ENCODE peak calls at places on chromosomes 6 and 20, in five cellular contexts. R is endodermal cell, W is foreskin keratinocyte, H is bronchial epithelial cell, J is transverse colon. E is an unnamed sample.

GRCh38 chr6:12594541-12594893 is 122.0 kb upstream of the PHACTR1 start:
- DNase-seq in H (no peak), R (no peak), J (no peak), W (no peak), E (no peak)

GRCh38 chr20:57503035-57503658 is 21.8 kb downstream of the CTCFL start:
- DNase-seq in H (no peak), R (no peak), W (no peak), J (no peak), E (no peak)

GRCh38 chr20:56516631-56517030 is 7.9 kb upstream of the FAM209A start:
- DNase-seq in J (no peak), W (no peak), R (no peak), H (no peak), E (no peak)

GRCh38 chr20:41027366-41027765 is 1.3 kb upstream of the TOP1 start:
- DNase-seq in J (no peak), H (no peak), R (no peak), W (no peak), E (no peak)

GRCh38 chr20:25372584-25373336 is 17.9 kb downstream of the ABHD12 start:
- DNase-seq in J (no peak), W (peak; percentile 89), H (peak; percentile 97), R (peak; percentile 10), E (no peak)

GRCh38 chr6:169779092-169779815 is 27.8 kb downstream of the ERMARD start:
- DNase-seq in J (no peak), W (no peak), H (no peak), R (no peak), E (peak; percentile 1)

GRCh38 chr6:108492131-108492766 is 68.5 kb upstream of the FOXO3 start:
- DNase-seq in R (no peak), W (peak; percentile 6), H (peak; percentile 67), J (no peak), E (no peak)

GRCh38 chr6:8175046-8175777 is 72.9 kb upstream of the EEF1E1 start:
- DNase-seq in W (no peak), J (no peak), H (peak; percentile 30), R (no peak), E (no peak)

GRCh38 chr6:56786256-56786655 is 143.6 kb upstream of the DST start:
- DNase-seq in R (no peak), W (no peak), J (no peak), H (no peak), E (no peak)

GRCh38 chr6:33926451-33926850 is 122.6 kb upstream of the MLN start:
- DNase-seq in R (peak; percentile 62), H (no peak), J (no peak), W (no peak), E (peak; percentile 59)

GRCh38 chr6:31834704-31835375 is 7.3 kb downstream of the HSPA1B start:
- DNase-seq in J (peak; percentile 81), H (peak; percentile 20), R (peak; percentile 86), W (peak; percentile 40), E (peak; percentile 91)

GRCh38 chr20:35776513-35777101 is 4.8 kb downstream of the PHF20 start:
- DNase-seq in J (peak; percentile 50), R (no peak), W (no peak), H (peak; percentile 55), E (peak; percentile 87)

GRCh38 chr6:42505377-42505702 is 53.6 kb upstream of the TRERF1 start:
- DNase-seq in H (peak; percentile 85), W (peak; percentile 24), J (no peak), R (no peak), E (no peak)

GRCh38 chr20:58759947-58760346 is 67.3 kb downstream of the NPEPL1 start:
- DNase-seq in J (no peak), H (no peak), R (peak; percentile 26), W (no peak), E (no peak)
- H3K27me3 ChIP-seq in J (no peaks in the 10 kb centered on the region), H (no peaks in the 10 kb centered on the region), R (no peaks in the 10 kb centered on the region), W (peaks cover 16% of the 10 kb centered on the region), E (no peaks in the 10 kb centered on the region)

GRCh38 chr20:21571841-21572690 is 58.2 kb upstream of the NKX2-2 start:
- DNase-seq in J (no peak), W (peak; percentile 20), R (peak; percentile 59), H (peak; percentile 18), E (peak; percentile 29)
- H3K27me3 ChIP-seq in J (peaks cover 17% of the 10 kb centered on the region), W (no peaks in the 10 kb centered on the region), R (peaks cover 47% of the 10 kb centered on the region), H (no peaks in the 10 kb centered on the region), E (no peaks in the 10 kb centered on the region)

GRCh38 chr20:61803903-61804804 is 261.5 kb downstream of the TAF4 start:
- DNase-seq in H (no peak), J (no peak), R (peak; percentile 60), W (no peak), E (peak; percentile 45)
- H3K27me3 ChIP-seq in H (no peaks in the 10 kb centered on the region), J (peaks cover 18% of the 10 kb centered on the region), R (no peaks in the 10 kb centered on the region), W (peaks cover 87% of the 10 kb centered on the region), E (no peaks in the 10 kb centered on the region)

DNA sequence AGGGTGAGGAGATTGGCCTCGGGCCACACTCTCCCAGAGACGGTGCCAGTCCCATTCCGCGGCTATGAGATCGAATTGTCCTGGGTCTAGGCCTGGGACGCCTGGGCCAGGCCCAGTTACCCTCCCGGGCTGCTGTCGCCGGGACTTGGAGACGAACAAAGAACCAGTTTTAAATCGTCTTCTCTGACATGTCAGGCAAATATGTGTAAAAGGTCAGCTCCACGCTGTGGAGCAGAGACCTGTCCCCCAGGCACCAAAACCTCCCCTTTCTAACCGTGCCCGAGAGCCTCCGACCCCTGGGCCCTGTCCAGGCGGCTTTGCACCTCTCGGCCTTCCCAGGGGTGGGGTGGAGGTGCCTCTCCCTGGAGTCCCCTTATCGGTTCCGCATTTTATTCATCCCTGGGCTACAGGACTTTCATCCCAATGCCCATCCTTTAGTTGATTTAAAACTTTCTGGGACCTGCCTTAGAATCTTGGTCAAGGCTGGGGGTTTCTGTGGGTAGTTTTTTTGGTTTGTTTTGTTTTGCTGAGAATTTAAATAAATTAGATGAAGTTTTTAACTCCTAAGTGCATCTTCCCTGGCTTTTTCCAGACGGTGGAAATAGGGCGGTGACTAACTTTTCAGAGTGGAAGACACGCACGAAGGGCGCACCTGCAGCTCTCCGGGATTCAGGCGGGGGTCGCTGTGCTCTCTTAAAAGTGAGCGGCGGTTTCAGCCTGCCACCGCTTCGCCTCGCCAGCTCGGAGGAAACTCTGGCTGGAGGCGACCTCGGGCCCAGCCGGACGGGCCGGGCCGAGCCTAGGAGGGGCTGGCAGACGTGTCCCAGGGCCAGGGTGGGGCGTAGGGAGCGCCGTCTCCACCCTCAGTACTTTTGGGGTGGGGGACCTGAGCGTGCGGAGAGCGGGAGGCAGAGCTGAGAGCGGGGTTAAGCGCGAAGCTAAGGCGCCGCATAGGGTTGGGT is 6.0 kb upstream of the TFAP2A start:
- DNase-seq in W (no peak), R (peak; percentile 87), H (no peak), J (no peak), E (no peak)
- H3K27me3 ChIP-seq in W (no peaks in the 10 kb centered on the region), R (peaks cover 100% of the 10 kb centered on the region), H (no peaks in the 10 kb centered on the region), J (peaks cover 98% of the 10 kb centered on the region), E (no peaks in the 10 kb centered on the region)

E was measured in testis.